ENCODE peak calls at places on chromosomes 2 and 18, in eight cellular contexts. Y, M, Z, S, J, C, R and X are unnamed samples.

GRCh38 chr2:112701092-112701491 is 19.7 kb upstream of the NT5DC4 start:
- DNase-seq in C (no peak), Z (no peak), R (no peak), S (no peak), M (no peak), Y (no peak), J (no peak), X (no peak)

GRCh38 chr2:83071914-83072313 is 1387.2 kb downstream of the SUCLG1 start:
- DNase-seq in Z (no peak), R (no peak), S (no peak), M (no peak), Y (no peak), J (no peak), C (no peak), X (no peak)

GRCh38 chr2:68632026-68632425 is 11.4 kb upstream of the PROKR1 start:
- DNase-seq in C (no peak), Y (no peak), J (no peak), Z (no peak), S (no peak), M (no peak), R (no peak), X (no peak)

GRCh38 chr18:13381907-13382682 is 163.5 kb downstream of the LDLRAD4 start:
- DNase-seq in Z (peak), M (peak), Y (peak), J (no peak), R (no peak), C (peak), S (peak), X (peak)

GRCh38 chr2:168700615-168701245 is 101.7 kb upstream of the NOSTRIN start:
- DNase-seq in Y (no peak), S (no peak), M (no peak), R (no peak), C (no peak), Z (peak), J (no peak), X (no peak)

GRCh38 chr2:95040470-95040869 is 15.0 kb downstream of the MAL start:
- DNase-seq in Y (no peak), R (no peak), C (no peak), S (no peak), J (no peak), Z (no peak), M (no peak), X (no peak)

GRCh38 chr2:143261986-143262784 is 133.0 kb downstream of the ARHGAP15 start:
- DNase-seq in M (peak), Z (no peak), J (no peak), R (no peak), C (peak), S (peak), Y (peak), X (no peak)

GRCh38 chr2:72788756-72789155 is 37.1 kb downstream of the EXOC6B start:
- DNase-seq in J (no peak), Y (no peak), C (no peak), Z (no peak), S (no peak), R (no peak), M (no peak), X (no peak)

GRCh38 chr2:46970334-46971288 is 55.0 kb upstream of the MCFD2 start:
- DNase-seq in C (no peak), S (no peak), Y (no peak), Z (peak), M (no peak), J (no peak), R (no peak), X (no peak)

GRCh38 chr2:149360106-149360505 is 29.7 kb downstream of the LYPD6 start:
- DNase-seq in M (no peak), Z (no peak), Y (no peak), J (no peak), S (no peak), C (no peak), R (no peak), X (no peak)

GRCh38 chr18:13447621-13448020 is 229.1 kb downstream of the LDLRAD4 start:
- DNase-seq in M (no peak), Y (no peak), C (no peak), Z (peak), J (peak), S (no peak), R (no peak), X (no peak)